ENCODE peak calls at places on chromosomes 1 and 21, in ten cellular contexts. P, G, O, Q, D, R, V, T, S and K are unnamed samples. For H3K36me3, the result is how much of the 10 kb centered on the place peaks cover.

GRCh38 chr1:152870831-152871730 is 7.0 kb upstream of the SMCP start:
- DNase-seq in P (peak), G (no peak), O (peak), Q (no peak), D (no peak), R (peak), V (no peak), T (no peak), S (peak), K (no peak)

GRCh38 chr1:27594542-27595510 is 9.1 kb downstream of the AHDC1 start:
- DNase-seq in P (no peak), G (no peak), O (peak), Q (no peak), D (no peak), R (no peak), V (no peak), T (no peak), S (no peak), K (no peak)

GRCh38 chr1:174825127-174825526 is 174.6 kb upstream of the CACYBP start:
- DNase-seq in P (no peak), G (no peak), O (no peak), Q (no peak), D (no peak), R (no peak), V (no peak), T (no peak), S (no peak), K (no peak)

GRCh38 chr1:165228676-165229075 is 127.8 kb downstream of the LMX1A start:
- DNase-seq in P (no peak), G (no peak), O (peak), Q (no peak), D (no peak), R (peak), V (no peak), T (no peak), S (peak), K (no peak)

GRCh38 chr1:70667771-70668170 is 256.7 kb downstream of the CTH start:
- DNase-seq in P (no peak), G (no peak), O (no peak), Q (peak), D (no peak), R (no peak), V (no peak), T (peak), S (no peak), K (no peak)

GRCh38 chr1:115641762-115642167 is at the start of gene VANGL1:
- DNase-seq in P (peak), G (no peak), O (peak), Q (peak), D (peak), R (peak), V (peak), T (peak), S (peak), K (peak)

GRCh38 chr1:86231076-86231475 is 74.5 kb upstream of the COL24A1 start:
- DNase-seq in P (no peak), G (no peak), O (no peak), Q (no peak), D (no peak), R (no peak), V (no peak), T (no peak), S (no peak), K (no peak)

GRCh38 chr1:17867470-17867869 is 112.3 kb downstream of the ACTL8 start:
- DNase-seq in P (no peak), G (no peak), O (no peak), Q (no peak), D (no peak), R (no peak), V (no peak), T (no peak), S (no peak), K (no peak)

GRCh38 chr1:111570781-111571181 is 48.8 kb upstream of the RAP1A start:
- DNase-seq in P (peak), G (no peak), O (peak), Q (peak), D (no peak), R (peak), V (no peak), T (no peak), S (peak), K (no peak)

GRCh38 chr1:219555802-219556201 is 57.1 kb downstream of the ZC3H11B start:
- DNase-seq in P (no peak), G (no peak), O (peak), Q (no peak), D (no peak), R (peak), V (no peak), T (no peak), S (no peak), K (no peak)

DNA sequence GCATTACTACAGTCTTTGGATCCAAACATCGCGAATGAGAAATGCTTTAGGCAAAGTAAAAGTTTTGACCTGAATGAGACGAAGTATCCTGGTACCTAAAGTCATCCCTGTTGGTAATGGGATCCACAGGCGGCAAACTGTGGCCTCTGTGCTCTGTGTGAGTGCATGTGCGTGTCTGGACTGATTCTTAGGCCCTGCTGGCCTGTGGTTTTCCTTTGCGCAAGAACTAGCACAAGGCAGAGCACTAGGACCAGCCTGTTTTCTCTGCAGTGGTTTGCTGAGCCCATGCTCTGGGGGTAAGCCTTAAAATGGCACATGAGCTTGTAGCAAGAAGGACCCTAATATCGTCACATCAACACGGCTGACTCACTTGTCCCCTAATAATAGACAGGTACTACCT is 251.2 kb downstream of the DSCAM start:
- DNase-seq in P (no peak), G (no peak), O (peak), Q (no peak), D (no peak), R (no peak), V (no peak), T (no peak), S (no peak), K (no peak)
- H3K36me3 ChIP-seq in P (under half), G (under half), O (under half), Q (under half), D (under half), R (under half), V (under half), T (under half), S (under half), K (under half)

DNA sequence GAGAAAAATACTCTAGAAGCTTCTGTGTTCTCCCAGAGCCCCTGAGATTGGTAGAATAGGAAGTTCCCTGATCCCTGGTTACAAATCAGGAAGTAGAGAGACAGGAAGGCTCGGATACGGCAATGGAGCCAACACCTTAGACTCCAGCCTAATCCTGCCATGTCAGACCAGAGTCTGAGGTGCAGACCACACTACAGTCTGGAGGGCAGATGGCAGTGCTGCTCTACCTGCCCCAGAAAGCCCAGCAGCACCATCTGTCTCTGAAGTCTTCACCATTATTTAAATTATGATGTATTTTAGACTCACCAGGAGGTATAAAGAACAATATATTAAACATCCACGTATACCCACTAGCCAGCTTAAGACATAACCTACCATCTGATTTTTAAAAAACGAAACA is 93.0 kb downstream of the MTR start:
- DNase-seq in P (no peak), G (no peak), O (no peak), Q (no peak), D (no peak), R (no peak), V (no peak), T (no peak), S (no peak), K (no peak)
- TF ChIP-seq CTCF in P (no peak), G (no peak), O (no peak), Q (no peak), D (no peak), R (no peak), V (no peak), T (no peak), S (no peak), K (no peak)

DNA sequence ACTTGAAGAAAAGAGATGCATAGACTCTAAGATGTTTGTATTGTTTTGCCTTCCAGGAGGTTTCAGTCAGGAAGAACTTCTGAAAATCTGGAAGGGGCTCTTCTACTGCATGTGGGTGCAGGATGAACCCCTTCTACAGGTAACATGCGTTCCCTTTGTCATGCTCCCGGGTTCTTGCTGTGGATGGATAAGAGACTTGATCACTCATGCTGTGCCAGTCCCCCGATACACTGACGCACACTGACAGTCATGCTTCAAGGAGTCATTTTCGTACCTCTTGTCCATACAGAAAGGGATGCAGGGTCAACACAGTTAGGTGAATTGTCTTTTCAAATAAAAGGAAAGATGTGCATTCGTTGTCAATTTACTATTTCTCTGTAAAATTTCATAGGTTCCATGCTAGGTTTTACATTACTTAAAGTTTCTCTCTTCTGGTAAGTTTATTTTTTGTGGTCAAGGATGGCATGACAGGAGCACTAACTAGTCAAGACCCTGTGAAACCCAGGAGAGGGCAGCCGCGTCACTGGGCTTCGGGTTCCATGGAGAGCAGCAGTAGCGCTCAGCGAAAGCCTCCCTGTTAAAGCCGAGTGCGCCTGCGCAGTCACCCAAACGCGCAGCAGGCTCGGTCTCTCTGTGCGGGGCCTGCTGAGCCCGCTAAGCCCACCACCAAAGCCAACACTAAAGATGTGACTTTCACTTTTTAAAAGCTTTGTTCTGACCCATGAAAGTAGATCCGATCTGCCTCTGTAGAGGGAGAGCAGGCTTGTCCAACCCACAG is 10.7 kb downstream of the RRP1B start:
- DNase-seq in P (no peak), G (no peak), O (no peak), Q (no peak), D (no peak), R (no peak), V (no peak), T (no peak), S (no peak), K (no peak)
- H3K36me3 ChIP-seq in P (half or more), G (under half), O (under half), Q (under half), D (under half), R (under half), V (half or more), T (under half), S (under half), K (under half)

DNA sequence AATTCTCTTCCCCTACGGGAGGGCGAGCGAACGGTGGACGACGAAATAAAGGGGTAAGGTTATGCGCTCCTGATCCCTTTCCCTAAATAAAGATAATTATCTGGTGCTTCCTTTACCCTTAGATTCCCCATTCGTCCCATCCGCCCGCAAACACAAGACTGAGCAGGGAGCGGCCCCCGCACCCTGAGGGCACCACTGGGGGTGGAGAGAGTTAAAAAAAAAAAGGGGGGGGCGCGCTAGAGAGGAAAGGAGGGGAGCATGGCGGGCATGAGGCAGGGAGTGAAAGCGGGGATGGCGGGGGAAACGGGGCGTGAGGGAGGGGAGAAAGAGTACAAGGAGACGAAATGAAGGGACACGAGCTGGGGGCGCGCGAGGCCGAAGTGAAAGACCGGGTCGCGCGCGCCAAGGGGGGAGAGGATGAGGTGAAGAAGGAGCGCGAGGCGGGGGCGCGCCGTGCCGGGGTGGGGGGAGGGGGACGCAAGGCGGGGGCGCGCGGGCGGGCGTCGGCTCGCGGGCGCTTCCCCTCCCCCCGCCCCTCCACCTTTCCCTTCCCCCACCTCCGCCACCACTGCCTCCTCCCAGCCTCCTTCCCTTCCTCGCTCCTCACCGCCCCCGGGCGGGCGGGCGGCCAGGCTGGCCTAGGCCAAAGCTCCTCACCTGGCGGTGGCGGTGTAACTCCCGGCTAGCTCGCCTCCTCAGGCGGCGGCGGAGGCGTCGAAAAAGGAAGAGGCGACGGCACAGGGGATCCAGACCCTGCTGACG is 515 bp downstream of the GATAD2B start:
- DNase-seq in P (peak), G (no peak), O (peak), Q (peak), D (peak), R (peak), V (peak), T (peak), S (peak), K (no peak)
- TF ChIP-seq CTCF in P (peak), G (no peak), O (peak), Q (no peak), D (no peak), R (peak), V (no peak), T (no peak), S (peak), K (peak)

DNA sequence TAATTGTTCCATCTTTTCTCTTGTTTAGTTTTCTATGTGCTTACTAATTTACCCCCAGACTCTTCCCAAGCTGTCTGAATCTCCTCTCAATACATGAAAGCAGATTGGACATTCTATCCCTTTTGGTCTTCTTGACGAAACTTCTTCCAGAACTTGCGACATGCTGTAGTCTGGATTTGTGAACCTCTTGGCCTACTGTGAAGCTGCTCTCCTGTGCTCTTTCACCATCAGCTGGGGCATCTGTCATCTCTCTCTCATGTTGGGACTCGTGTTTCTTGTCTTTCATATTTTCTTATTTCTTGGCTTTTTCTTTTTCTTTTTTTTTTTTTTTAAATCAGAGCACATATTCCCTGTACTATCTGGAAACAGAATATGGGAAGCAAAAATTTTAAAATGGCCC is 6.8 kb downstream of the CPT2 start:
- DNase-seq in P (no peak), G (no peak), O (no peak), Q (no peak), D (no peak), R (no peak), V (no peak), T (no peak), S (no peak), K (no peak)
- H3K36me3 ChIP-seq in P (under half), G (under half), O (under half), Q (under half), D (half or more), R (under half), V (half or more), T (under half), S (under half), K (under half)

GRCh38 chr1:61079276-61079897 is 3.0 kb upstream of the NFIA start:
- DNase-seq in P (peak), G (no peak), O (no peak), Q (no peak), D (no peak), R (peak), V (no peak), T (no peak), S (no peak), K (no peak)

GRCh38 chr1:61078611-61079010 is 3.8 kb upstream of the NFIA start:
- DNase-seq in P (no peak), G (no peak), O (no peak), Q (no peak), D (no peak), R (no peak), V (no peak), T (no peak), S (no peak), K (no peak)

GRCh38 chr1:61080408-61081134 is 1.8 kb upstream of the NFIA start:
- DNase-seq in P (no peak), G (no peak), O (no peak), Q (no peak), D (no peak), R (no peak), V (no peak), T (no peak), S (no peak), K (no peak)

GRCh38 chr1:61081135-61081636 is 1.2 kb upstream of the NFIA start:
- DNase-seq in P (no peak), G (no peak), O (no peak), Q (no peak), D (no peak), R (peak), V (no peak), T (no peak), S (no peak), K (no peak)

DNA sequence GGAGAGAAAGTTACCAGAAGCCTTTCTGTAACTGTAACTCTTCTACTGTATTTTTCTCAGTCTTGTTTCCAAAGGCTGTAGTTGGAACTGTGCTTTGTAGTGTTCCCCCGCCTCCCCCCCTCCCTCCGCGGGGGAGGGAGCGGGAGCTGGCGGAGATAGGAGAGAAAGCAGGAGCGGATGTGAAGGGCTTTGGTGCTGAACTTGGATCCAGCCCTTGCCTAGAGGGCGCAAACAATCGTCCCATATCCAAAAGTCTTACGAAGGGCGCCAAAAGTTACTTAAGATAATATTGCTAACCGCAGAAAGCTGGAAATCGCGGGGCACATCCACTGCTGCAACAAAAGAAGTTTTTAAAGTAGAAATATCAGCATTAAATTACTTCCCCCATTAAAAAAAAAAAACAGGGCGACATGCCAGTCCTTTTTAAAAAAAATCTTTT is 2.4 kb upstream of the NFIA start:
- DNase-seq in P (peak), G (peak), O (peak), Q (peak), D (peak), R (peak), V (peak), T (peak), S (peak), K (no peak)
- TF ChIP-seq CTCF in P (peak), G (peak), O (peak), Q (no peak), D (no peak), R (peak), V (peak), T (no peak), S (no peak), K (no peak)

GRCh38 chr1:96772972-96773371 is 51.4 kb downstream of the PTBP2 start:
- DNase-seq in P (no peak), G (no peak), O (no peak), Q (no peak), D (no peak), R (no peak), V (no peak), T (no peak), S (no peak), K (no peak)

GRCh38 chr1:96772349-96772748 is 50.8 kb downstream of the PTBP2 start:
- DNase-seq in P (no peak), G (no peak), O (no peak), Q (no peak), D (no peak), R (no peak), V (no peak), T (no peak), S (no peak), K (no peak)

GRCh38 chr1:96771847-96772246 is 50.3 kb downstream of the PTBP2 start:
- DNase-seq in P (no peak), G (no peak), O (no peak), Q (no peak), D (no peak), R (no peak), V (no peak), T (no peak), S (no peak), K (no peak)
- H3K36me3 ChIP-seq in P (under half), G (under half), O (under half), Q (under half), D (under half), R (under half), V (half or more), T (under half), S (under half), K (under half)

GRCh38 chr1:236850580-236850979 is 55.5 kb downstream of the MTR start:
- DNase-seq in P (no peak), G (no peak), O (no peak), Q (no peak), D (no peak), R (no peak), V (no peak), T (no peak), S (no peak), K (no peak)
- TF ChIP-seq CTCF in P (no peak), G (no peak), O (no peak), Q (no peak), D (no peak), R (no peak), V (no peak), T (no peak), S (no peak), K (no peak)